ENCODE peak calls at places on chromosomes 6 and 20, in ten cellular contexts. One of them, this sample, is unnamed.

GRCh38 chr20:61531553-61532345 is 279.7 kb downstream of the CDH4 start:
- DNase-seq in germinal center: no peak
- DNase-seq in activated T-helper 1 cell treated with anti-CD3 and anti-CD28 coated beads, Interleukin-2, amount 50 U/mL, for 16 hours: no peak
- DNase-seq in NCI-H774: no peak
- DNase-seq in mesendoderm: no peak
- DNase-seq in fibroblast of pulmonary artery: no peak
- DNase-seq in sciatic nerve: no peak
- DNase-seq in GM12891: no peak
- DNase-seq in hepatic stellate cell: no peak
- DNase-seq in stimulated activated naive CD4-positive, alpha-beta T cell: no peak
- DNase-seq in this sample: peak

GRCh38 chr6:89749918-89750317 is 69.7 kb downstream of the MDN1 start:
- DNase-seq in germinal center: no peak
- DNase-seq in activated T-helper 1 cell treated with anti-CD3 and anti-CD28 coated beads, Interleukin-2, amount 50 U/mL, for 16 hours: no peak
- DNase-seq in NCI-H774: no peak
- DNase-seq in mesendoderm: no peak
- DNase-seq in fibroblast of pulmonary artery: no peak
- DNase-seq in sciatic nerve: no peak
- DNase-seq in GM12891: no peak
- DNase-seq in hepatic stellate cell: no peak
- DNase-seq in stimulated activated naive CD4-positive, alpha-beta T cell: no peak
- DNase-seq in this sample: no peak

GRCh38 chr6:139028242-139028657 is 295 bp upstream of the ABRACL start:
- DNase-seq in germinal center: no peak
- DNase-seq in activated T-helper 1 cell treated with anti-CD3 and anti-CD28 coated beads, Interleukin-2, amount 50 U/mL, for 16 hours: no peak
- DNase-seq in NCI-H774: no peak
- DNase-seq in mesendoderm: no peak
- DNase-seq in fibroblast of pulmonary artery: no peak
- DNase-seq in sciatic nerve: no peak
- DNase-seq in GM12891: no peak
- DNase-seq in hepatic stellate cell: peak
- DNase-seq in stimulated activated naive CD4-positive, alpha-beta T cell: no peak
- DNase-seq in this sample: peak

GRCh38 chr20:63850689-63851547 is 10.4 kb upstream of the ABHD16B start:
- DNase-seq in germinal center: no peak
- DNase-seq in activated T-helper 1 cell treated with anti-CD3 and anti-CD28 coated beads, Interleukin-2, amount 50 U/mL, for 16 hours: no peak
- DNase-seq in NCI-H774: no peak
- DNase-seq in mesendoderm: no peak
- DNase-seq in fibroblast of pulmonary artery: no peak
- DNase-seq in sciatic nerve: no peak
- DNase-seq in GM12891: peak
- DNase-seq in hepatic stellate cell: no peak
- DNase-seq in stimulated activated naive CD4-positive, alpha-beta T cell: no peak
- DNase-seq in this sample: no peak

GRCh38 chr20:1526896-1527295 is 30.6 kb downstream of the SIRPD start:
- DNase-seq in germinal center: no peak
- DNase-seq in activated T-helper 1 cell treated with anti-CD3 and anti-CD28 coated beads, Interleukin-2, amount 50 U/mL, for 16 hours: no peak
- DNase-seq in NCI-H774: no peak
- DNase-seq in mesendoderm: no peak
- DNase-seq in fibroblast of pulmonary artery: peak
- DNase-seq in sciatic nerve: no peak
- DNase-seq in GM12891: no peak
- DNase-seq in hepatic stellate cell: no peak
- DNase-seq in stimulated activated naive CD4-positive, alpha-beta T cell: no peak
- DNase-seq in this sample: peak

GRCh38 chr20:48841861-48842529 is 14.2 kb upstream of the PREX1 start:
- DNase-seq in germinal center: no peak
- DNase-seq in activated T-helper 1 cell treated with anti-CD3 and anti-CD28 coated beads, Interleukin-2, amount 50 U/mL, for 16 hours: no peak
- DNase-seq in NCI-H774: no peak
- DNase-seq in mesendoderm: no peak
- DNase-seq in fibroblast of pulmonary artery: peak
- DNase-seq in sciatic nerve: no peak
- DNase-seq in GM12891: no peak
- DNase-seq in hepatic stellate cell: peak
- DNase-seq in stimulated activated naive CD4-positive, alpha-beta T cell: no peak
- DNase-seq in this sample: peak

GRCh38 chr6:88575536-88575935 is 387.9 kb downstream of the RNGTT start:
- DNase-seq in germinal center: no peak
- DNase-seq in activated T-helper 1 cell treated with anti-CD3 and anti-CD28 coated beads, Interleukin-2, amount 50 U/mL, for 16 hours: no peak
- DNase-seq in NCI-H774: no peak
- DNase-seq in mesendoderm: no peak
- DNase-seq in fibroblast of pulmonary artery: no peak
- DNase-seq in sciatic nerve: no peak
- DNase-seq in GM12891: no peak
- DNase-seq in hepatic stellate cell: no peak
- DNase-seq in stimulated activated naive CD4-positive, alpha-beta T cell: no peak
- DNase-seq in this sample: no peak

GRCh38 chr6:121647905-121648304 is 212.5 kb downstream of the GJA1 start:
- DNase-seq in germinal center: no peak
- DNase-seq in activated T-helper 1 cell treated with anti-CD3 and anti-CD28 coated beads, Interleukin-2, amount 50 U/mL, for 16 hours: no peak
- DNase-seq in NCI-H774: no peak
- DNase-seq in mesendoderm: peak
- DNase-seq in fibroblast of pulmonary artery: peak
- DNase-seq in sciatic nerve: no peak
- DNase-seq in GM12891: no peak
- DNase-seq in hepatic stellate cell: peak
- DNase-seq in stimulated activated naive CD4-positive, alpha-beta T cell: no peak
- DNase-seq in this sample: peak

GRCh38 chr6:88380618-88381288 is 214.6 kb upstream of the CNR1 start:
- DNase-seq in germinal center: no peak
- DNase-seq in activated T-helper 1 cell treated with anti-CD3 and anti-CD28 coated beads, Interleukin-2, amount 50 U/mL, for 16 hours: no peak
- DNase-seq in NCI-H774: no peak
- DNase-seq in mesendoderm: no peak
- DNase-seq in fibroblast of pulmonary artery: peak
- DNase-seq in sciatic nerve: no peak
- DNase-seq in GM12891: no peak
- DNase-seq in hepatic stellate cell: no peak
- DNase-seq in stimulated activated naive CD4-positive, alpha-beta T cell: no peak
- DNase-seq in this sample: peak

GRCh38 chr20:2151805-2152727 is 50.4 kb downstream of the STK35 start:
- DNase-seq in germinal center: no peak
- DNase-seq in activated T-helper 1 cell treated with anti-CD3 and anti-CD28 coated beads, Interleukin-2, amount 50 U/mL, for 16 hours: no peak
- DNase-seq in NCI-H774: no peak
- DNase-seq in mesendoderm: no peak
- DNase-seq in fibroblast of pulmonary artery: peak
- DNase-seq in sciatic nerve: no peak
- DNase-seq in GM12891: no peak
- DNase-seq in hepatic stellate cell: peak
- DNase-seq in stimulated activated naive CD4-positive, alpha-beta T cell: no peak
- DNase-seq in this sample: peak

GRCh38 chr6:170027111-170028043 is 263.5 kb downstream of the DLL1 start:
- DNase-seq in germinal center: no peak
- DNase-seq in activated T-helper 1 cell treated with anti-CD3 and anti-CD28 coated beads, Interleukin-2, amount 50 U/mL, for 16 hours: no peak
- DNase-seq in NCI-H774: no peak
- DNase-seq in mesendoderm: no peak
- DNase-seq in fibroblast of pulmonary artery: no peak
- DNase-seq in sciatic nerve: peak
- DNase-seq in GM12891: no peak
- DNase-seq in hepatic stellate cell: no peak
- DNase-seq in stimulated activated naive CD4-positive, alpha-beta T cell: no peak
- DNase-seq in this sample: peak

GRCh38 chr6:144617231-144618199 is 332.4 kb downstream of the UTRN start:
- DNase-seq in germinal center: no peak
- DNase-seq in activated T-helper 1 cell treated with anti-CD3 and anti-CD28 coated beads, Interleukin-2, amount 50 U/mL, for 16 hours: no peak
- DNase-seq in NCI-H774: no peak
- DNase-seq in mesendoderm: no peak
- DNase-seq in fibroblast of pulmonary artery: no peak
- DNase-seq in sciatic nerve: no peak
- DNase-seq in GM12891: no peak
- DNase-seq in hepatic stellate cell: no peak
- DNase-seq in stimulated activated naive CD4-positive, alpha-beta T cell: no peak
- DNase-seq in this sample: peak

GRCh38 chr20:52083627-52084232 is 107.8 kb downstream of the ZFP64 start:
- DNase-seq in germinal center: peak
- DNase-seq in activated T-helper 1 cell treated with anti-CD3 and anti-CD28 coated beads, Interleukin-2, amount 50 U/mL, for 16 hours: no peak
- DNase-seq in NCI-H774: peak
- DNase-seq in mesendoderm: peak
- DNase-seq in fibroblast of pulmonary artery: peak
- DNase-seq in sciatic nerve: peak
- DNase-seq in GM12891: no peak
- DNase-seq in hepatic stellate cell: peak
- DNase-seq in stimulated activated naive CD4-positive, alpha-beta T cell: no peak
- DNase-seq in this sample: peak

GRCh38 chr20:38209736-38210405 is 44.8 kb upstream of the TGM2 start:
- DNase-seq in germinal center: no peak
- DNase-seq in activated T-helper 1 cell treated with anti-CD3 and anti-CD28 coated beads, Interleukin-2, amount 50 U/mL, for 16 hours: no peak
- DNase-seq in NCI-H774: no peak
- DNase-seq in mesendoderm: no peak
- DNase-seq in fibroblast of pulmonary artery: no peak
- DNase-seq in sciatic nerve: peak
- DNase-seq in GM12891: no peak
- DNase-seq in hepatic stellate cell: no peak
- DNase-seq in stimulated activated naive CD4-positive, alpha-beta T cell: no peak
- DNase-seq in this sample: peak

GRCh38 chr20:49518576-49518975 is 36.1 kb upstream of the KCNB1 start:
- DNase-seq in germinal center: no peak
- DNase-seq in activated T-helper 1 cell treated with anti-CD3 and anti-CD28 coated beads, Interleukin-2, amount 50 U/mL, for 16 hours: no peak
- DNase-seq in NCI-H774: no peak
- DNase-seq in mesendoderm: no peak
- DNase-seq in fibroblast of pulmonary artery: no peak
- DNase-seq in sciatic nerve: no peak
- DNase-seq in GM12891: no peak
- DNase-seq in hepatic stellate cell: no peak
- DNase-seq in stimulated activated naive CD4-positive, alpha-beta T cell: no peak
- DNase-seq in this sample: no peak

GRCh38 chr6:7132398-7132797 is 24.6 kb downstream of the RREB1 start:
- DNase-seq in germinal center: no peak
- DNase-seq in activated T-helper 1 cell treated with anti-CD3 and anti-CD28 coated beads, Interleukin-2, amount 50 U/mL, for 16 hours: no peak
- DNase-seq in NCI-H774: no peak
- DNase-seq in mesendoderm: no peak
- DNase-seq in fibroblast of pulmonary artery: no peak
- DNase-seq in sciatic nerve: no peak
- DNase-seq in GM12891: no peak
- DNase-seq in hepatic stellate cell: no peak
- DNase-seq in stimulated activated naive CD4-positive, alpha-beta T cell: no peak
- DNase-seq in this sample: no peak

GRCh38 chr6:41036188-41036587 is 2.8 kb downstream of the UNC5CL start:
- DNase-seq in germinal center: no peak
- DNase-seq in activated T-helper 1 cell treated with anti-CD3 and anti-CD28 coated beads, Interleukin-2, amount 50 U/mL, for 16 hours: no peak
- DNase-seq in NCI-H774: no peak
- DNase-seq in mesendoderm: no peak
- DNase-seq in fibroblast of pulmonary artery: no peak
- DNase-seq in sciatic nerve: no peak
- DNase-seq in GM12891: no peak
- DNase-seq in hepatic stellate cell: no peak
- DNase-seq in stimulated activated naive CD4-positive, alpha-beta T cell: no peak
- DNase-seq in this sample: no peak

GRCh38 chr20:24060851-24061590 is 72.4 kb upstream of the GGTLC1 start:
- DNase-seq in germinal center: no peak
- DNase-seq in activated T-helper 1 cell treated with anti-CD3 and anti-CD28 coated beads, Interleukin-2, amount 50 U/mL, for 16 hours: no peak
- DNase-seq in NCI-H774: no peak
- DNase-seq in mesendoderm: peak
- DNase-seq in fibroblast of pulmonary artery: no peak
- DNase-seq in sciatic nerve: no peak
- DNase-seq in GM12891: no peak
- DNase-seq in hepatic stellate cell: no peak
- DNase-seq in stimulated activated naive CD4-positive, alpha-beta T cell: no peak
- DNase-seq in this sample: no peak

GRCh38 chr6:160900031-160900430 is 91.5 kb upstream of the MAP3K4 start:
- DNase-seq in germinal center: no peak
- DNase-seq in activated T-helper 1 cell treated with anti-CD3 and anti-CD28 coated beads, Interleukin-2, amount 50 U/mL, for 16 hours: no peak
- DNase-seq in NCI-H774: no peak
- DNase-seq in mesendoderm: peak
- DNase-seq in fibroblast of pulmonary artery: no peak
- DNase-seq in sciatic nerve: no peak
- DNase-seq in GM12891: no peak
- DNase-seq in hepatic stellate cell: no peak
- DNase-seq in stimulated activated naive CD4-positive, alpha-beta T cell: no peak
- DNase-seq in this sample: no peak

GRCh38 chr6:135555550-135555949 is 58.0 kb upstream of the AHI1 start:
- DNase-seq in germinal center: peak
- DNase-seq in activated T-helper 1 cell treated with anti-CD3 and anti-CD28 coated beads, Interleukin-2, amount 50 U/mL, for 16 hours: no peak
- DNase-seq in NCI-H774: no peak
- DNase-seq in mesendoderm: peak
- DNase-seq in fibroblast of pulmonary artery: no peak
- DNase-seq in sciatic nerve: no peak
- DNase-seq in GM12891: no peak
- DNase-seq in hepatic stellate cell: no peak
- DNase-seq in stimulated activated naive CD4-positive, alpha-beta T cell: no peak
- DNase-seq in this sample: no peak

GRCh38 chr6:21173678-21174077 is 419.9 kb upstream of the SOX4 start:
- DNase-seq in germinal center: no peak
- DNase-seq in activated T-helper 1 cell treated with anti-CD3 and anti-CD28 coated beads, Interleukin-2, amount 50 U/mL, for 16 hours: no peak
- DNase-seq in NCI-H774: no peak
- DNase-seq in mesendoderm: no peak
- DNase-seq in fibroblast of pulmonary artery: no peak
- DNase-seq in sciatic nerve: no peak
- DNase-seq in GM12891: no peak
- DNase-seq in hepatic stellate cell: no peak
- DNase-seq in stimulated activated naive CD4-positive, alpha-beta T cell: no peak
- DNase-seq in this sample: no peak

GRCh38 chr20:31721408-31722332 is 998 bp downstream of the BCL2L1 start:
- DNase-seq in germinal center: peak
- DNase-seq in activated T-helper 1 cell treated with anti-CD3 and anti-CD28 coated beads, Interleukin-2, amount 50 U/mL, for 16 hours: no peak
- DNase-seq in NCI-H774: no peak
- DNase-seq in mesendoderm: no peak
- DNase-seq in fibroblast of pulmonary artery: no peak
- DNase-seq in sciatic nerve: peak
- DNase-seq in GM12891: no peak
- DNase-seq in hepatic stellate cell: no peak
- DNase-seq in stimulated activated naive CD4-positive, alpha-beta T cell: no peak
- DNase-seq in this sample: no peak

GRCh38 chr6:148177589-148178233 is 164.9 kb upstream of the SASH1 start:
- DNase-seq in germinal center: peak
- DNase-seq in activated T-helper 1 cell treated with anti-CD3 and anti-CD28 coated beads, Interleukin-2, amount 50 U/mL, for 16 hours: no peak
- DNase-seq in NCI-H774: no peak
- DNase-seq in mesendoderm: peak
- DNase-seq in fibroblast of pulmonary artery: peak
- DNase-seq in sciatic nerve: peak
- DNase-seq in GM12891: peak
- DNase-seq in hepatic stellate cell: peak
- DNase-seq in stimulated activated naive CD4-positive, alpha-beta T cell: no peak
- DNase-seq in this sample: peak

This sample was measured in choroid plexus epithelial cell.